ENCODE peak calls at places on chromosomes 7 and 10, in ten cellular contexts. One of them, this sample, is unnamed.

GRCh38 chr10:59265140-59265539 is 88.7 kb downstream of the PHYHIPL start:
- DNase-seq in A549: no peak
- DNase-seq in stimulated activated CD4-positive, alpha-beta T cell treated with anti-CD3 and anti-CD28 coated beads, Interleukin-1b, Interleukin-23, amount 100 ng/mL, for 24 hours: no peak
- DNase-seq in nucleus accumbens: no peak
- DNase-seq in G401: no peak
- DNase-seq in colonic mucosa: no peak
- DNase-seq in adipocyte: no peak
- DNase-seq in HCT116: no peak
- DNase-seq in stimulated activated naive B cell treated with anti-CD40 and anti-IgM and Interleukin-4, amounts not matched to agents 10 μg/mL and 1 μg/mL and 100 μg/mL, for 72 hours: no peak
- DNase-seq in KG1: no peak
- DNase-seq in this sample: no peak

GRCh38 chr7:17275749-17276671 is 22.4 kb upstream of the AHR start:
- DNase-seq in colonic mucosa: no peak
- DNase-seq in G401: no peak
- DNase-seq in A549: no peak
- DNase-seq in nucleus accumbens: no peak
- DNase-seq in stimulated activated CD4-positive, alpha-beta T cell treated with anti-CD3 and anti-CD28 coated beads, Interleukin-1b, Interleukin-23, amount 100 ng/mL, for 24 hours: no peak
- DNase-seq in HCT116: no peak
- DNase-seq in stimulated activated naive B cell treated with anti-CD40 and anti-IgM and Interleukin-4, amounts not matched to agents 10 μg/mL and 1 μg/mL and 100 μg/mL, for 72 hours: no peak
- DNase-seq in adipocyte: peak; percentile 95
- DNase-seq in KG1: no peak
- DNase-seq in this sample: no peak

GRCh38 chr7:141160246-141160855 is 86.5 kb downstream of the TMEM178B start:
- DNase-seq in stimulated activated naive B cell treated with anti-CD40 and anti-IgM and Interleukin-4, amounts not matched to agents 10 μg/mL and 1 μg/mL and 100 μg/mL, for 72 hours: no peak
- DNase-seq in stimulated activated CD4-positive, alpha-beta T cell treated with anti-CD3 and anti-CD28 coated beads, Interleukin-1b, Interleukin-23, amount 100 ng/mL, for 24 hours: no peak
- DNase-seq in adipocyte: no peak
- DNase-seq in A549: no peak
- DNase-seq in KG1: no peak
- DNase-seq in colonic mucosa: no peak
- DNase-seq in G401: no peak
- DNase-seq in HCT116: no peak
- DNase-seq in nucleus accumbens: no peak
- DNase-seq in this sample: no peak

GRCh38 chr10:22712959-22713852 is 1.2 kb downstream of the PIP4K2A start:
- DNase-seq in colonic mucosa: peak; percentile 30
- DNase-seq in adipocyte: peak; percentile 63
- DNase-seq in G401: no peak
- DNase-seq in KG1: peak; percentile 31
- DNase-seq in stimulated activated naive B cell treated with anti-CD40 and anti-IgM and Interleukin-4, amounts not matched to agents 10 μg/mL and 1 μg/mL and 100 μg/mL, for 72 hours: no peak
- DNase-seq in HCT116: no peak
- DNase-seq in stimulated activated CD4-positive, alpha-beta T cell treated with anti-CD3 and anti-CD28 coated beads, Interleukin-1b, Interleukin-23, amount 100 ng/mL, for 24 hours: peak; percentile 7
- DNase-seq in nucleus accumbens: no peak
- DNase-seq in A549: no peak
- DNase-seq in this sample: peak; percentile 92

GRCh38 chr10:69645751-69646687 is 16.0 kb downstream of the FAM241B start:
- DNase-seq in stimulated activated CD4-positive, alpha-beta T cell treated with anti-CD3 and anti-CD28 coated beads, Interleukin-1b, Interleukin-23, amount 100 ng/mL, for 24 hours: no peak
- DNase-seq in A549: no peak
- DNase-seq in adipocyte: no peak
- DNase-seq in KG1: no peak
- DNase-seq in colonic mucosa: no peak
- DNase-seq in G401: no peak
- DNase-seq in nucleus accumbens: no peak
- DNase-seq in HCT116: no peak
- DNase-seq in stimulated activated naive B cell treated with anti-CD40 and anti-IgM and Interleukin-4, amounts not matched to agents 10 μg/mL and 1 μg/mL and 100 μg/mL, for 72 hours: no peak
- DNase-seq in this sample: peak; percentile 46

GRCh38 chr7:143387156-143387975 is 6.2 kb downstream of the ZYX start:
- DNase-seq in KG1: no peak
- DNase-seq in A549: no peak
- DNase-seq in stimulated activated CD4-positive, alpha-beta T cell treated with anti-CD3 and anti-CD28 coated beads, Interleukin-1b, Interleukin-23, amount 100 ng/mL, for 24 hours: no peak
- DNase-seq in adipocyte: no peak
- DNase-seq in G401: no peak
- DNase-seq in stimulated activated naive B cell treated with anti-CD40 and anti-IgM and Interleukin-4, amounts not matched to agents 10 μg/mL and 1 μg/mL and 100 μg/mL, for 72 hours: no peak
- DNase-seq in HCT116: no peak
- DNase-seq in colonic mucosa: no peak
- DNase-seq in nucleus accumbens: no peak
- DNase-seq in this sample: no peak

GRCh38 chr7:100127866-100128601 is 1.3 kb downstream of the MBLAC1 start:
- DNase-seq in HCT116: no peak
- DNase-seq in colonic mucosa: peak; percentile 41
- DNase-seq in adipocyte: peak; percentile 24
- DNase-seq in G401: peak; percentile 57
- DNase-seq in stimulated activated naive B cell treated with anti-CD40 and anti-IgM and Interleukin-4, amounts not matched to agents 10 μg/mL and 1 μg/mL and 100 μg/mL, for 72 hours: no peak
- DNase-seq in nucleus accumbens: no peak
- DNase-seq in A549: no peak
- DNase-seq in KG1: no peak
- DNase-seq in stimulated activated CD4-positive, alpha-beta T cell treated with anti-CD3 and anti-CD28 coated beads, Interleukin-1b, Interleukin-23, amount 100 ng/mL, for 24 hours: no peak
- DNase-seq in this sample: no peak

GRCh38 chr7:539731-540411 is 20.2 kb upstream of the PDGFA start:
- DNase-seq in stimulated activated naive B cell treated with anti-CD40 and anti-IgM and Interleukin-4, amounts not matched to agents 10 μg/mL and 1 μg/mL and 100 μg/mL, for 72 hours: no peak
- DNase-seq in A549: peak; percentile 96
- DNase-seq in HCT116: peak; percentile 82
- DNase-seq in stimulated activated CD4-positive, alpha-beta T cell treated with anti-CD3 and anti-CD28 coated beads, Interleukin-1b, Interleukin-23, amount 100 ng/mL, for 24 hours: no peak
- DNase-seq in colonic mucosa: peak; percentile 96
- DNase-seq in nucleus accumbens: no peak
- DNase-seq in G401: no peak
- DNase-seq in adipocyte: peak; percentile 37
- DNase-seq in KG1: no peak
- DNase-seq in this sample: no peak

GRCh38 chr7:39130304-39130703 is 152.6 kb downstream of the POU6F2 start:
- DNase-seq in HCT116: no peak
- DNase-seq in G401: no peak
- DNase-seq in KG1: no peak
- DNase-seq in stimulated activated CD4-positive, alpha-beta T cell treated with anti-CD3 and anti-CD28 coated beads, Interleukin-1b, Interleukin-23, amount 100 ng/mL, for 24 hours: no peak
- DNase-seq in stimulated activated naive B cell treated with anti-CD40 and anti-IgM and Interleukin-4, amounts not matched to agents 10 μg/mL and 1 μg/mL and 100 μg/mL, for 72 hours: no peak
- DNase-seq in colonic mucosa: no peak
- DNase-seq in A549: no peak
- DNase-seq in adipocyte: no peak
- DNase-seq in nucleus accumbens: no peak
- DNase-seq in this sample: no peak

GRCh38 chr7:24406053-24406561 is 122.1 kb downstream of the NPY start:
- DNase-seq in KG1: no peak
- DNase-seq in colonic mucosa: no peak
- DNase-seq in adipocyte: no peak
- DNase-seq in stimulated activated CD4-positive, alpha-beta T cell treated with anti-CD3 and anti-CD28 coated beads, Interleukin-1b, Interleukin-23, amount 100 ng/mL, for 24 hours: no peak
- DNase-seq in G401: no peak
- DNase-seq in nucleus accumbens: no peak
- DNase-seq in A549: no peak
- DNase-seq in stimulated activated naive B cell treated with anti-CD40 and anti-IgM and Interleukin-4, amounts not matched to agents 10 μg/mL and 1 μg/mL and 100 μg/mL, for 72 hours: no peak
- DNase-seq in HCT116: no peak
- DNase-seq in this sample: no peak

GRCh38 chr10:131683281-131683861 is 217.4 kb upstream of the PPP2R2D start:
- DNase-seq in A549: no peak
- DNase-seq in stimulated activated CD4-positive, alpha-beta T cell treated with anti-CD3 and anti-CD28 coated beads, Interleukin-1b, Interleukin-23, amount 100 ng/mL, for 24 hours: no peak
- DNase-seq in adipocyte: no peak
- DNase-seq in HCT116: no peak
- DNase-seq in nucleus accumbens: no peak
- DNase-seq in KG1: no peak
- DNase-seq in colonic mucosa: no peak
- DNase-seq in G401: no peak
- DNase-seq in stimulated activated naive B cell treated with anti-CD40 and anti-IgM and Interleukin-4, amounts not matched to agents 10 μg/mL and 1 μg/mL and 100 μg/mL, for 72 hours: no peak
- DNase-seq in this sample: peak; percentile 69

GRCh38 chr10:77253037-77253436 is 384.6 kb downstream of the KCNMA1 start:
- DNase-seq in KG1: no peak
- DNase-seq in HCT116: no peak
- DNase-seq in nucleus accumbens: no peak
- DNase-seq in colonic mucosa: no peak
- DNase-seq in A549: no peak
- DNase-seq in adipocyte: peak; percentile 14
- DNase-seq in stimulated activated CD4-positive, alpha-beta T cell treated with anti-CD3 and anti-CD28 coated beads, Interleukin-1b, Interleukin-23, amount 100 ng/mL, for 24 hours: no peak
- DNase-seq in stimulated activated naive B cell treated with anti-CD40 and anti-IgM and Interleukin-4, amounts not matched to agents 10 μg/mL and 1 μg/mL and 100 μg/mL, for 72 hours: no peak
- DNase-seq in G401: no peak
- DNase-seq in this sample: no peak

GRCh38 chr7:122413339-122413738 is 108.8 kb upstream of the FEZF1 start:
- DNase-seq in nucleus accumbens: no peak
- DNase-seq in stimulated activated CD4-positive, alpha-beta T cell treated with anti-CD3 and anti-CD28 coated beads, Interleukin-1b, Interleukin-23, amount 100 ng/mL, for 24 hours: no peak
- DNase-seq in colonic mucosa: no peak
- DNase-seq in A549: no peak
- DNase-seq in HCT116: no peak
- DNase-seq in stimulated activated naive B cell treated with anti-CD40 and anti-IgM and Interleukin-4, amounts not matched to agents 10 μg/mL and 1 μg/mL and 100 μg/mL, for 72 hours: no peak
- DNase-seq in KG1: no peak
- DNase-seq in G401: no peak
- DNase-seq in adipocyte: no peak
- DNase-seq in this sample: no peak

GRCh38 chr10:70106958-70107791 is 25.4 kb downstream of the AIFM2 start:
- DNase-seq in stimulated activated naive B cell treated with anti-CD40 and anti-IgM and Interleukin-4, amounts not matched to agents 10 μg/mL and 1 μg/mL and 100 μg/mL, for 72 hours: peak; percentile 9
- DNase-seq in nucleus accumbens: no peak
- DNase-seq in adipocyte: no peak
- DNase-seq in stimulated activated CD4-positive, alpha-beta T cell treated with anti-CD3 and anti-CD28 coated beads, Interleukin-1b, Interleukin-23, amount 100 ng/mL, for 24 hours: no peak
- DNase-seq in KG1: no peak
- DNase-seq in G401: no peak
- DNase-seq in HCT116: no peak
- DNase-seq in colonic mucosa: no peak
- DNase-seq in A549: no peak
- DNase-seq in this sample: peak; percentile 52

GRCh38 chr7:151311294-151311864 is 30.2 kb upstream of the NUB1 start:
- DNase-seq in colonic mucosa: peak; percentile 54
- DNase-seq in HCT116: no peak
- DNase-seq in stimulated activated CD4-positive, alpha-beta T cell treated with anti-CD3 and anti-CD28 coated beads, Interleukin-1b, Interleukin-23, amount 100 ng/mL, for 24 hours: no peak
- DNase-seq in adipocyte: peak; percentile 12
- DNase-seq in G401: no peak
- DNase-seq in nucleus accumbens: no peak
- DNase-seq in stimulated activated naive B cell treated with anti-CD40 and anti-IgM and Interleukin-4, amounts not matched to agents 10 μg/mL and 1 μg/mL and 100 μg/mL, for 72 hours: no peak
- DNase-seq in A549: no peak
- DNase-seq in KG1: peak; percentile 8
- DNase-seq in this sample: no peak

GRCh38 chr7:117088623-117089199 is 135.4 kb downstream of the ST7 start:
- DNase-seq in G401: no peak
- DNase-seq in stimulated activated CD4-positive, alpha-beta T cell treated with anti-CD3 and anti-CD28 coated beads, Interleukin-1b, Interleukin-23, amount 100 ng/mL, for 24 hours: no peak
- DNase-seq in KG1: no peak
- DNase-seq in HCT116: no peak
- DNase-seq in A549: no peak
- DNase-seq in colonic mucosa: no peak
- DNase-seq in stimulated activated naive B cell treated with anti-CD40 and anti-IgM and Interleukin-4, amounts not matched to agents 10 μg/mL and 1 μg/mL and 100 μg/mL, for 72 hours: no peak
- DNase-seq in adipocyte: no peak
- DNase-seq in nucleus accumbens: no peak
- DNase-seq in this sample: no peak

GRCh38 chr7:23472974-23473847 is 2.9 kb upstream of the IGF2BP3 start:
- DNase-seq in KG1: no peak
- DNase-seq in colonic mucosa: peak; percentile 28
- DNase-seq in HCT116: no peak
- DNase-seq in nucleus accumbens: no peak
- DNase-seq in A549: no peak
- DNase-seq in stimulated activated naive B cell treated with anti-CD40 and anti-IgM and Interleukin-4, amounts not matched to agents 10 μg/mL and 1 μg/mL and 100 μg/mL, for 72 hours: no peak
- DNase-seq in adipocyte: no peak
- DNase-seq in G401: no peak
- DNase-seq in stimulated activated CD4-positive, alpha-beta T cell treated with anti-CD3 and anti-CD28 coated beads, Interleukin-1b, Interleukin-23, amount 100 ng/mL, for 24 hours: no peak
- DNase-seq in this sample: no peak

GRCh38 chr10:117892681-117893220 is 154.0 kb downstream of the RAB11FIP2 start:
- DNase-seq in colonic mucosa: no peak
- DNase-seq in adipocyte: no peak
- DNase-seq in A549: no peak
- DNase-seq in stimulated activated naive B cell treated with anti-CD40 and anti-IgM and Interleukin-4, amounts not matched to agents 10 μg/mL and 1 μg/mL and 100 μg/mL, for 72 hours: no peak
- DNase-seq in nucleus accumbens: no peak
- DNase-seq in G401: no peak
- DNase-seq in KG1: no peak
- DNase-seq in stimulated activated CD4-positive, alpha-beta T cell treated with anti-CD3 and anti-CD28 coated beads, Interleukin-1b, Interleukin-23, amount 100 ng/mL, for 24 hours: no peak
- DNase-seq in HCT116: no peak
- DNase-seq in this sample: no peak

This sample was measured in spleen.